ENCODE peak calls at places on chromosomes 13 and 19, in six cellular contexts. V, O, X, I, M and P are unnamed samples.

GRCh38 chr13:50636007-50636704 is 207.3 kb downstream of the DLEU7 start:
- DNase-seq in M (no peak), I (no peak), V (no peak), O (no peak), X (no peak), P (peak)

GRCh38 chr13:26508885-26509284 is 48.6 kb upstream of the WASF3 start:
- DNase-seq in V (peak), X (peak), M (no peak), O (peak), I (peak), P (peak)

GRCh38 chr13:57311009-57311586 is 144.1 kb downstream of the PRR20E start:
- DNase-seq in O (no peak), I (no peak), M (no peak), V (no peak), X (no peak), P (no peak)

GRCh38 chr13:99525967-99526366 is 24.7 kb downstream of the TM9SF2 start:
- DNase-seq in X (no peak), V (peak), I (no peak), M (no peak), O (no peak), P (no peak)

GRCh38 chr13:23598371-23598770 is 28.2 kb downstream of the TNFRSF19 start:
- DNase-seq in O (peak), X (no peak), I (no peak), M (no peak), V (peak), P (no peak)

GRCh38 chr13:94217370-94217769 is 262.1 kb downstream of the DCT start:
- DNase-seq in I (no peak), O (peak), V (peak), M (no peak), X (no peak), P (peak)

GRCh38 chr13:39765801-39766463 is 110.5 kb downstream of the COG6 start:
- DNase-seq in V (no peak), X (peak), O (peak), M (no peak), I (no peak), P (no peak)

GRCh38 chr19:19214892-19215291 is 3.1 kb downstream of the NCAN start:
- DNase-seq in O (peak), X (peak), M (no peak), I (no peak), V (peak), P (peak)

GRCh38 chr13:31773538-31773937 is 34.2 kb downstream of the RXFP2 start:
- DNase-seq in I (no peak), M (no peak), X (peak), O (peak), V (peak), P (peak)

GRCh38 chr19:13441810-13442512 is 64.3 kb downstream of the CACNA1A start:
- DNase-seq in I (no peak), X (peak), M (peak), O (peak), V (peak), P (peak)

GRCh38 chr13:108961542-108962125 is 332.2 kb downstream of the MYO16 start:
- DNase-seq in X (peak), I (no peak), V (peak), O (peak), M (peak), P (peak)

GRCh38 chr13:26707122-26708006 is 53.2 kb downstream of the GPR12 start:
- DNase-seq in V (peak), I (no peak), X (peak), O (peak), M (no peak), P (peak)

GRCh38 chr19:19474950-19475781 is 40.2 kb downstream of the TSSK6 start:
- DNase-seq in V (no peak), M (no peak), I (no peak), O (no peak), X (no peak), P (no peak)

GRCh38 chr13:67662997-67663396 is 432.9 kb upstream of the PCDH9 start:
- DNase-seq in X (no peak), V (no peak), O (no peak), M (no peak), I (no peak), P (no peak)

GRCh38 chr19:12956446-12957388 is at the start of gene GADD45GIP1:
- DNase-seq in M (peak), X (peak), O (peak), V (peak), I (peak), P (peak)

GRCh38 chr19:9995999-9996398 is 14.3 kb downstream of the COL5A3 start:
- DNase-seq in X (no peak), O (no peak), I (no peak), V (peak), M (no peak), P (no peak)

GRCh38 chr19:11137542-11138384 is 17.8 kb downstream of the SPC24 start:
- DNase-seq in X (peak), I (peak), O (peak), V (peak), M (peak), P (peak)

GRCh38 chr13:97549201-97549600 is 115.2 kb downstream of the RAP2A start:
- DNase-seq in M (no peak), O (no peak), X (no peak), I (no peak), V (no peak), P (no peak)

GRCh38 chr19:33368074-33368864 is 5.2 kb upstream of the CEBPG start:
- DNase-seq in I (no peak), M (no peak), X (peak), O (peak), V (peak), P (peak)

GRCh38 chr13:26037302-26037701 is 14.5 kb downstream of the SHISA2 start:
- DNase-seq in M (no peak), V (no peak), X (peak), I (no peak), O (no peak), P (no peak)

GRCh38 chr13:38730332-38730731 is 43.5 kb downstream of the FREM2 start:
- DNase-seq in V (no peak), X (no peak), O (no peak), M (no peak), I (no peak), P (no peak)

GRCh38 chr13:111372651-111373425 is 52.4 kb downstream of the TEX29 start:
- DNase-seq in X (no peak), V (no peak), M (no peak), O (no peak), I (no peak), P (no peak)

GRCh38 chr19:49340069-49340864 is 5.1 kb downstream of the CD37 start:
- DNase-seq in M (no peak), I (peak), O (no peak), X (peak), V (no peak), P (no peak)

GRCh38 chr19:56671613-56671994 is at the start of gene ZNF835:
- DNase-seq in O (peak), M (peak), I (peak), V (no peak), X (peak), P (peak)

GRCh38 chr19:50570997-50571396 is 2.8 kb upstream of the LRRC4B start:
- DNase-seq in M (no peak), X (no peak), V (no peak), I (no peak), O (no peak), P (no peak)

GRCh38 chr19:6723108-6723618 is 2.7 kb upstream of the C3 start:
- DNase-seq in I (no peak), X (peak), M (no peak), O (peak), V (peak), P (peak)

GRCh38 chr13:45770886-45771285 is 68.8 kb downstream of the CBY2 start:
- DNase-seq in O (no peak), I (no peak), V (no peak), M (no peak), X (no peak), P (no peak)

GRCh38 chr19:34359140-34359953 is 5.6 kb upstream of the GPI start:
- DNase-seq in M (peak), I (peak), X (peak), V (peak), O (peak), P (peak)

GRCh38 chr13:68304287-68304893 is 1074.3 kb upstream of the PCDH9 start:
- DNase-seq in M (no peak), O (peak), X (peak), V (no peak), I (no peak), P (peak)

GRCh38 chr13:107099661-107100060 is 531.7 kb upstream of the ARGLU1 start:
- DNase-seq in I (no peak), O (peak), V (peak), X (peak), M (no peak), P (peak)

GRCh38 chr13:101522607-101523006 is 70.1 kb downstream of the ITGBL1 start:
- DNase-seq in M (no peak), O (no peak), X (no peak), I (no peak), V (no peak), P (no peak)

GRCh38 chr13:40492511-40492910 is 173.9 kb downstream of the FOXO1 start:
- DNase-seq in V (no peak), O (no peak), X (no peak), M (no peak), I (no peak), P (no peak)

GRCh38 chr13:111410232-111411021 is 90.0 kb downstream of the TEX29 start:
- DNase-seq in M (no peak), X (no peak), O (no peak), V (no peak), I (no peak), P (no peak)

GRCh38 chr19:45324349-45324907 is 1.8 kb upstream of the CKM start:
- DNase-seq in O (no peak), I (no peak), X (no peak), M (no peak), V (no peak), P (no peak)
- H3K4me3 ChIP-seq in O (no peak), I (no peak), X (no peak), M (no peak), V (no peak), P (no peak)

GRCh38 chr13:91668844-91669495 is 270.5 kb downstream of the GPC5 start:
- DNase-seq in O (no peak), X (no peak), I (no peak), M (no peak), V (no peak), P (no peak)
- H3K4me3 ChIP-seq in O (no peak), X (no peak), I (no peak), M (no peak), V (no peak), P (no peak)

GRCh38 chr13:51728972-51729371 is 75.0 kb downstream of the DHRS12 start:
- DNase-seq in I (no peak), X (peak), M (no peak), V (peak), O (peak), P (peak)
- H3K4me3 ChIP-seq in I (no peak), X (no peak), M (no peak), V (no peak), O (no peak), P (no peak)

DNA sequence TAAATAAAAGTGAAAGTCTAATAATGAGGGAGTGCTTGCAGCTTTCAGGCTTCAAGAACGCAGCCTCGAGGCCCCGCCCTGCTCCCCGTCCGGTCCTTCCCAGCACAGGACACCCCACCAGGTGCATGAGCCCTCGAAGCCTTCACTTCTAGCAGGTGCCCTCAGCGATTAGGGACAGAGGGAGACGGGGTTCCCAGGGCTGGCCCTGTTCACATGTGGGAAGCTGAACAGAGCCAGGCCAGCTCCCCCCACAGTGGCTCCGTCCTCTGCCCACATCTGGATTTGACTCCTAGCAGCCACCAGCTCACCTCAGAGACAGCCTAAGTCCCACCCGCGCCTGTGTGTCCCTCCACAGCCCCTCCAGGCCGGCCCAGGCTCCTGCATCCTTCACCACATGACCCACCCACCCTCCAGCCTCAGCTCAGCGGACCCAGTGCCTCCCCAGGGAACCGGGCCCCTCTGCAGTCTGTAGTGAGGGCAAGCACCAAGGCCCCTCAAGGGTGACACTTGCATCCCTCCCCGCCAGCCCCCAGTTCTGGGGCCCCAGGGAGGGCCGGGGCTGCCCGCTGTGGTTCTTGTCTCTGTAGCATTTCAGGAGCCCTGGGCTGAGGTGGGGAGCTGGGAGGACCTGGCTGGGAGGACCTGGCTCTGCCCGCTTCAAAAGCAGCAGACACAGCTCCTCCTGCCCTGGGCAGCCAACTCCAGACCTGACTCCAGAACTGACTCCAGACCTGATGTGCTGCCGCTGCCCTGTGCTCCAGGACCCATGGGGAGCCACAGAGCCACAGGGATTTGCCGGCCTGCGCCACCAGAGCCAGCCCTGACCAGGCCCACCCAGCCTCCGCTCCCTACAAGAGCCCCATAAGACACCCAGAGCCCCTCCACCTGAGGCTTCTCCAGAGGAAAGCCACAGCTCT is 27.3 kb downstream of the GPX4 start:
- DNase-seq in V (no peak), X (no peak), I (peak), O (no peak), M (peak), P (no peak)
- H3K4me3 ChIP-seq in V (peak), X (peak), I (peak), O (peak), M (peak), P (peak)

GRCh38 chr19:2484178-2484937 is 8.4 kb downstream of the GADD45B start:
- DNase-seq in M (no peak), I (no peak), X (no peak), O (no peak), V (no peak), P (no peak)
- H3K4me3 ChIP-seq in M (no peak), I (no peak), X (no peak), O (no peak), V (no peak), P (no peak)

DNA sequence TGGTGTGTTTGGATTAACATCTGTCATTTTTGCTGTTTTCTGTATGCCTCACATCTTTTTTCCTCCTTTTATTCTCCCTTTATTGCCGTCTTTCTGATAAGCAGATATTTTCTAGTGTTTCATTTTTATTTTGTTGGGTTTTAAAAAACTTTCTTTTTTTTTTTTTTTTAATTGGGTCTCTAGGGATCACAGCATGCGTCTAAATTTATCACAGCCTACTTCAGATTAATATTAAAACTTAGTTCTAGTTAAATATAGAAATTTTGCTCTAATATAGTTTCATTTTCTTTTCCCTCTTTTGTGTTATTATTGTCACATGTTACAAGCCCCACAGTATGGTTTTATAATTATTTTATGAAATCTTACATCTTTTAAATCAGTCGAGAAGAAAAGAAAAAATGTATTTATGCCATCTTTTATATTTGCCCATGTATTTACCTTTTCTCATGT is 52.7 kb downstream of the SIPA1L3 start:
- DNase-seq in O (no peak), I (no peak), V (no peak), X (no peak), M (no peak), P (no peak)
- H3K4me3 ChIP-seq in O (no peak), I (no peak), V (no peak), X (no peak), M (no peak), P (no peak)

DNA sequence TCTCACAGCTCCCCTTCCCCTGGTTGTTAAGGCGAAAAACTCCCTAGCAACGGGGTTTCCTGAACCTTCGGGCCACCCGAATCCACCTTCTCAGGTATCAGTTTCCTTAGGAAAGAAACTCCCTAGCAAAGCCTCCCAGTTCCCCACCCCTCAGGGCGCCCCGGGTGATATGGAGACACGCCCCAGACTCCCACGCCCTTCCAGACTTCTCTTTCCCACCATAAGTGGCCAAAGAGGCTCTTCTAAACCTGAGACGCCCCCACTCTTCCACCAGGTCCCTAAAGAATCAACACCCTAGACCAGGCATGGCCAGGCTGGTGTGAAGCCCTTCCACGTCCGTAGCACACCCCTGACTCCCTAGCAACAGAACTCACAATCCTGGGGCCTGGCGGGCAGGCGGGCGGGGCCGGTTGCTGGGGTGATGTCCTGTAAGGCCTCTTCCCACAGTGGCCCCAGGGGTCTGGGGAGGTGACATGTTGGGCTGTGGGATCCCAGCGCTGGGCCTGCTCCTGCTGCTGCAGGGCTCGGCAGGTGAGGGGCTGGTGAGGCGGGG is at the start of gene TMEM190:
- DNase-seq in V (no peak), I (no peak), O (no peak), X (no peak), M (no peak), P (no peak)
- H3K4me3 ChIP-seq in V (no peak), I (no peak), O (no peak), X (no peak), M (no peak), P (no peak)

DNA sequence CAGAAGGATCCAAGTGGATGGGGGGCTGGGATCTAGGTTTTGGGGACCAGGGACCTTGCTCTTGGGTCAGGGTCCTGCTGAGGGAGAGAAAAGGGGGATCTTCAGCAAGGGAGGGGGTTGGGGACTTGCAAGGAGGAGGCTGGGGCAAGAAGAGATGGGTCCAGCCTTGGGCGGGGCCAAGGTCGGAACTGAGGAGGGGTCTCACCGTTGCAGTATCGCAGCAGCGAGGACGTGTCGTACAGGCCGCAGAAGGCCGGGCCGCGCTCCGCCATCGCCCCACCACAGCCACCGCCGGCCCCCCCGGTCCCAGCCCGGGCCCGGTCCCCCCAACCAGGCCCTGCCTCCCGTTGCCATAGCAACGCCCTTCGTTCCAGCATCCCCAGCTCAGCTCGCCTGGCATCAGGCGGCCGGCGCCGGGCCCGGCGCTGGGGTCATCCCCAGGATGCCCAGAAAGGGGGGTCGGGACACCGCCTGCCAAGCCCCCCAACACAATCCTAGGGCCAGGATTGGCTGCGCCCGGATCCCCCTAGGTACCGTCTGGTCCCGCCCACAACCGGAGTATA is 6.0 kb upstream of the EML2 start:
- DNase-seq in I (no peak), O (no peak), V (no peak), X (no peak), M (no peak), P (no peak)
- H3K4me3 ChIP-seq in I (peak), O (peak), V (peak), X (no peak), M (peak), P (peak)

DNA sequence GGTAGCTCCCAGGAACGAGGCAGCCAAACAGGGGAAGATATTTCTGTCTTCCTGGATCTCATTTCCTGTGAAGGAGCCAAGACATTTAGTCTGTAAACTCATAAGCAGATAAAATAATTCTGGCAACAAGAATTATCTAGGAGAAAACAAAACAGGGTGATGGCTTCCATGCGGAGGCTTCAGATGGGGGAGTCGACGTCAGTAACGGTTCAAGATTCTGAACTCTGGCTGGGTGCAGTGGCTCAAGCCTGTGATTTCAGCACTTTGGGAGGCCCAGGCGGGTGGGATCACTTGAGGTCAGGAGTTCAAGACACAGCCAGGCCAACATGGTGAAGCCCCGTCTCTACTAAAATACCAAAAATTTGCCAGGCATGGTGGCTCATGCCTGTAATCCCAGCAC is 1.3 kb downstream of the GNA15 start:
- DNase-seq in X (no peak), O (no peak), M (no peak), I (no peak), V (no peak), P (peak)
- H3K4me3 ChIP-seq in X (peak), O (no peak), M (no peak), I (peak), V (no peak), P (no peak)